ENCODE peak calls at places on chromosomes 1 and 21, in four cellular contexts. Y is activated naive CD8-positive, alpha-beta T cell treated with anti-CD3 and anti-CD28 coated beads for 36 hours; B is activated CD8-positive, alpha-beta memory T cell treated with anti-CD3 and anti-CD28 coated beads for 4 hours; W is brain microvascular endothelial cell. X is an unnamed sample.

GRCh38 chr21:34029724-34030528 is 43.5 kb upstream of the MRPS6 start:
- DNase-seq in Y (peak; percentile 51), B (peak; percentile 4), W (peak; percentile 86), X (peak; percentile 54)

GRCh38 chr21:43733529-43734071 is 14.7 kb downstream of the PDXK start:
- DNase-seq in Y (no peak), B (no peak), W (no peak), X (no peak)

GRCh38 chr1:244458781-244459180 is 2.3 kb upstream of the CATSPERE start:
- DNase-seq in Y (no peak), B (no peak), W (no peak), X (no peak)

GRCh38 chr1:206503591-206504362 is 3.6 kb upstream of the RASSF5 start:
- DNase-seq in Y (peak; percentile 71), B (peak; percentile 10), W (peak; percentile 97), X (peak; percentile 99)

GRCh38 chr1:230240446-230241076 is 173.5 kb downstream of the GALNT2 start:
- DNase-seq in Y (no peak), B (no peak), W (no peak), X (no peak)

GRCh38 chr1:6991271-6991670 is 206.0 kb downstream of the CAMTA1 start:
- DNase-seq in Y (no peak), B (no peak), W (peak; percentile 66), X (peak; percentile 36)

GRCh38 chr1:1351511-1352427 is 2.6 kb upstream of the DVL1 start:
- DNase-seq in Y (no peak), B (no peak), W (no peak), X (no peak)

GRCh38 chr1:234957330-234958065 is 171.1 kb downstream of the TOMM20 start:
- DNase-seq in Y (no peak), B (no peak), W (no peak), X (peak; percentile 73)

GRCh38 chr21:44509539-44509938 is 30.5 kb downstream of the KRTAP10-1 start:
- DNase-seq in Y (no peak), B (no peak), W (no peak), X (no peak)

GRCh38 chr1:89999208-89999607 is 4.3 kb downstream of the ZNF326 start:
- DNase-seq in Y (no peak), B (no peak), W (no peak), X (no peak)

GRCh38 chr1:29251164-29252130 is 15.1 kb downstream of the PTPRU start:
- DNase-seq in Y (no peak), B (no peak), W (no peak), X (no peak)

GRCh38 chr1:12296623-12297022 is 66.8 kb downstream of the VPS13D start:
- DNase-seq in Y (no peak), B (no peak), W (no peak), X (peak; percentile 79)

GRCh38 chr1:151858030-151858746 is 4.7 kb upstream of the THEM5 start:
- DNase-seq in Y (no peak), B (no peak), W (no peak), X (no peak)

GRCh38 chr21:41894922-41895557 is 15.9 kb upstream of the PRDM15 start:
- DNase-seq in Y (no peak), B (no peak), W (peak; percentile 93), X (peak; percentile 43)

GRCh38 chr1:22641906-22642636 is 1.4 kb upstream of the C1QC start:
- DNase-seq in Y (peak; percentile 67), B (peak; percentile 31), W (peak; percentile 32), X (peak; percentile 13)

X was measured in stromal cell of bone marrow.